ENCODE peak calls at places on chromosome 19, in nine cellular contexts. M, F, Y, Q, G, N, B, X and S are unnamed samples.

GRCh38 chr19:33349319-33350289 is 23.9 kb upstream of the CEBPG start:
- DNase-seq in X (no peak), Y (no peak), N (no peak), Q (no peak), F (no peak), M (no peak), B (no peak), G (no peak), S (no peak)

GRCh38 chr19:14425696-14426138 is 6.6 kb upstream of the DDX39A start:
- DNase-seq in X (no peak), M (no peak), Q (no peak), Y (no peak), N (no peak), G (no peak), B (no peak), F (no peak), S (no peak)

GRCh38 chr19:55082023-55082851 is 6.6 kb downstream of the EPS8L1 start:
- DNase-seq in X (peak; percentile 23), Q (no peak), F (no peak), G (peak; percentile 72), B (no peak), M (peak; percentile 18), N (no peak), Y (no peak), S (no peak)

GRCh38 chr19:13208131-13208963 is 58.1 kb downstream of the IER2 start:
- DNase-seq in N (peak; percentile 72), Y (peak; percentile 91), G (peak; percentile 38), F (peak; percentile 45), X (peak; percentile 24), B (peak; percentile 47), M (peak; percentile 29), Q (peak; percentile 39), S (no peak)

GRCh38 chr19:11373166-11373884 is 1.1 kb upstream of the SWSAP1 start:
- DNase-seq in X (peak; percentile 55), G (peak; percentile 92), M (no peak), F (no peak), Y (no peak), N (no peak), Q (no peak), B (no peak), S (no peak)

GRCh38 chr19:13834308-13834790 is 39.1 kb downstream of the ZSWIM4 start:
- DNase-seq in X (no peak), G (no peak), Y (no peak), Q (no peak), N (no peak), F (peak; percentile 62), B (no peak), M (no peak), S (no peak)

GRCh38 chr19:4059931-4060620 is 6.6 kb downstream of the ZBTB7A start:
- DNase-seq in Y (peak; percentile 93), G (no peak), Q (peak; percentile 73), M (peak; percentile 46), N (peak; percentile 81), F (peak; percentile 40), B (no peak), X (no peak), S (no peak)

GRCh38 chr19:33441277-33441699 is 67.8 kb downstream of the CEBPG start:
- DNase-seq in Q (peak; percentile 11), F (no peak), Y (peak; percentile 76), G (no peak), N (no peak), B (no peak), M (no peak), X (no peak), S (no peak)

GRCh38 chr19:47155141-47155540 is 24.5 kb downstream of the SAE1 start:
- DNase-seq in G (no peak), M (no peak), N (peak; percentile 28), B (no peak), F (no peak), Q (peak; percentile 29), Y (no peak), X (no peak), S (no peak)

GRCh38 chr19:2032296-2032941 is 16.9 kb upstream of the BTBD2 start:
- DNase-seq in X (peak; percentile 99), Q (peak; percentile 95), B (peak; percentile 68), G (peak; percentile 31), Y (peak; percentile 97), F (peak; percentile 96), N (peak; percentile 93), M (no peak), S (peak; percentile 55)

GRCh38 chr19:46487178-46487801 is 8.4 kb downstream of the PNMA8B start:
- DNase-seq in Q (no peak), B (no peak), X (no peak), M (no peak), Y (peak; percentile 72), N (no peak), G (no peak), F (no peak), S (no peak)

GRCh38 chr19:19448238-19448544 is 42.7 kb downstream of the GATAD2A start:
- DNase-seq in G (no peak), B (no peak), X (peak; percentile 79), M (no peak), Y (no peak), F (no peak), Q (no peak), N (no peak), S (no peak)

GRCh38 chr19:31470229-31470939 is 121.1 kb upstream of the TSHZ3 start:
- DNase-seq in Y (no peak), F (no peak), G (no peak), M (no peak), X (no peak), B (no peak), N (no peak), Q (no peak), S (no peak)